ENCODE peak calls at places on chromosomes 3 and 15, in five cellular contexts. B, I, Q, M and T are unnamed samples.

GRCh38 chr3:25783661-25784512 is 644 bp upstream of the NGLY1 start:
- DNase-seq in B (no peak), Q (peak; percentile 52), M (no peak), I (no peak), T (no peak)

GRCh38 chr3:63565220-63565619 is 87.3 kb upstream of the SNTN start:
- DNase-seq in M (no peak), B (no peak), Q (no peak), I (no peak), T (no peak)

GRCh38 chr15:99437315-99438221 is 128.2 kb upstream of the MEF2A start:
- DNase-seq in Q (no peak), I (no peak), B (no peak), M (no peak), T (no peak)

GRCh38 chr3:187722206-187722612 is 19.9 kb upstream of the RTP2 start:
- DNase-seq in I (no peak), B (no peak), Q (no peak), M (no peak), T (no peak)

GRCh38 chr15:77001966-77002365 is 7.0 kb downstream of the PSTPIP1 start:
- DNase-seq in Q (no peak), B (no peak), I (no peak), M (no peak), T (no peak)

GRCh38 chr3:139654637-139655365 is 23.0 kb downstream of the NMNAT3 start:
- DNase-seq in M (no peak), I (no peak), Q (no peak), B (no peak), T (no peak)

GRCh38 chr15:41493205-41493901 is at the start of gene ITPKA:
- DNase-seq in B (peak; percentile 92), I (peak; percentile 30), M (no peak), Q (peak; percentile 61), T (no peak)

GRCh38 chr15:73200339-73200738 is 148.1 kb downstream of the NEO1 start:
- DNase-seq in B (no peak), Q (no peak), I (no peak), M (no peak), T (no peak)

GRCh38 chr3:59235221-59236012 is 185.6 kb upstream of the CFAP20DC start:
- DNase-seq in M (no peak), Q (no peak), B (no peak), I (peak; percentile 46), T (no peak)

GRCh38 chr3:11198070-11198469 is 43.8 kb downstream of the HRH1 start:
- DNase-seq in Q (no peak), I (no peak), M (no peak), B (no peak), T (no peak)

GRCh38 chr3:11739123-11739522 is 95.4 kb upstream of the VGLL4 start:
- DNase-seq in I (no peak), B (no peak), M (no peak), Q (no peak), T (no peak)

GRCh38 chr3:113534365-113534764 is 2.0 kb downstream of the SIDT1 start:
- DNase-seq in B (no peak), I (no peak), M (no peak), Q (no peak), T (no peak)

GRCh38 chr3:104612218-104612617 is 754.5 kb upstream of the ALCAM start:
- DNase-seq in M (no peak), I (no peak), B (no peak), Q (no peak), T (no peak)

GRCh38 chr3:133041524-133041829 is 3.3 kb downstream of the TMEM108 start:
- DNase-seq in I (no peak), Q (no peak), B (no peak), M (no peak), T (no peak)

GRCh38 chr3:15055019-15055557 is 10.0 kb downstream of the MRPS25 start:
- DNase-seq in B (peak; percentile 17), Q (no peak), M (no peak), I (peak; percentile 54), T (no peak)

GRCh38 chr15:58934114-58934447 is 602 bp upstream of the SLTM start:
- DNase-seq in I (no peak), B (no peak), Q (no peak), M (no peak), T (no peak)
- TF ChIP-seq CTCF in I (no peak), B (peak; percentile 1), Q (no peak), M (no peak), T (no peak)

GRCh38 chr3:94441494-94441847 is 378.6 kb downstream of the NSUN3 start:
- DNase-seq in Q (no peak), I (no peak), M (no peak), B (no peak), T (no peak)
- H3K4me3 ChIP-seq in Q (no peak overlapping the region), I (no peak overlapping the region), M (no peak overlapping the region), B (no peak overlapping the region), T (no peak overlapping the region)

DNA sequence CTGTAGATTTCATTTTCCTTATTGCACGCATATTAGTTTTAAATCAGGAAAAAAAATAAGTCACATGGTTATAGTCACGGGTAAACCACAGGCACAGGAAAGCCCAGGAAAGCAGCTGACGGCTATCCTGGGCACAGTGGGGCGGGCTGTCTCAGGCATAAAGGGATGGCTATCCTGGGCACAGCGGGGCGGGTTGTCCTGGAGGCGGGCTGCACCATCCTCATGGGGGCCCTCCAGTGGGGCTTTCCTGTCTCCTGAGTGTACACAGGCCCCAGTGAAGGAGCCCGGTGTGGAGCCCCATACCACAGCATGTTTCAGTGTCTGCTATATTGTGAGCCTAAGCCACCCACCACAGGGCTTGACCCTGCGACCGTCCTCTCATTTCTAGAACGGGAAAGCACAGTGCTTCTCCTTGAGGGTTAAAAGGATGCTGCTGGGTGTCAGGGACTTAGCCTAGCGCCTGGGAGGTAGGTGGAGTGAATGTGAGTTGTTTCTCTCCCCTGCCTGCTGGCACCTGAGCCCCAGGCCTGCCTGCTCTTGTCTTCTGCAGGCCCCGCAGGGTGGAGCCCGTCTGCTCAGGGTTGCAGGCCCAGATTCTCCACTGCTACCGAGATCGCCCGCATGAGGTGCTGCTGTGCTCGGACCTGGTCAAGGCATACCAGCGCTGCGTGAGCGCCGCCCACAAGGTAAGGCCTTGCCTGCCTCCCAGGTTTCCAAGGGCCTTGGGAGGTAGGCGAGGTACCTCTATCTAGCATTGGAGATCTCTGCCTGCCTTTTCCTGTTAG is 25.9 kb upstream of the PLXNA1 start:
- DNase-seq in Q (no peak), I (no peak), M (no peak), B (no peak), T (no peak)
- TF ChIP-seq CTCF in Q (no peak), I (no peak), M (no peak), B (no peak), T (no peak)

GRCh38 chr15:89087830-89088604 is at the start of gene ABHD2:
- DNase-seq in B (peak; percentile 99), I (peak; percentile 99), Q (peak; percentile 100), M (peak; percentile 99), T (peak; percentile 100)
- H3K4me3 ChIP-seq in B (peak within 1 kb of the TSS; percentile 87), I (peak within 1 kb of the TSS; percentile 88), Q (peak within 1 kb of the TSS; percentile 92), M (peak within 1 kb of the TSS; percentile 75), T (peak within 1 kb of the TSS; percentile 82)